ENCODE peak calls at places on chromosomes 6 and 20, in five cellular contexts. Q is epithelial cell of prostate, I is body of pancreas, V is upper lobe of right lung, E is left ventricle myocardium inferior. L is an unnamed sample.

GRCh38 chr20:63067721-63068560 is 61.2 kb upstream of the BHLHE23 start:
- DNase-seq in I (no peak), V (no peak), Q (no peak), E (no peak), L (no peak)

GRCh38 chr6:123570813-123571684 is 65.7 kb downstream of the TRDN start:
- DNase-seq in V (no peak), Q (no peak), E (no peak), I (no peak), L (no peak)

GRCh38 chr20:2700913-2701620 is 8.5 kb downstream of the EBF4 start:
- DNase-seq in Q (no peak), E (no peak), I (no peak), V (no peak), L (no peak)

GRCh38 chr20:44098657-44099056 is 88.3 kb downstream of the JPH2 start:
- DNase-seq in I (no peak), E (no peak), V (no peak), Q (no peak), L (no peak)

GRCh38 chr20:61117725-61118124 is 134.3 kb upstream of the CDH4 start:
- DNase-seq in Q (no peak), E (no peak), V (no peak), I (no peak), L (no peak)

GRCh38 chr6:45366534-45366933 is 11.2 kb downstream of the SUPT3H start:
- DNase-seq in Q (no peak), I (no peak), V (no peak), E (no peak), L (no peak)

GRCh38 chr6:117605169-117605826 is 3.0 kb upstream of the GOPC start:
- DNase-seq in E (no peak), Q (no peak), V (no peak), I (peak), L (peak)

GRCh38 chr20:61757678-61758555 is 307.8 kb downstream of the TAF4 start:
- DNase-seq in V (peak), Q (no peak), E (no peak), I (no peak), L (no peak)

GRCh38 chr6:127202676-127203075 is 64.0 kb upstream of the RNF146 start:
- DNase-seq in I (no peak), V (no peak), Q (no peak), E (no peak), L (no peak)

GRCh38 chr20:38325905-38326304 is 20.4 kb upstream of the LBP start:
- DNase-seq in V (no peak), E (no peak), I (no peak), Q (no peak), L (peak)

GRCh38 chr6:157025459-157025858 is 248.3 kb downstream of the ARID1B start:
- DNase-seq in Q (no peak), E (no peak), I (no peak), V (no peak), L (no peak)
- H3K27ac ChIP-seq in Q (peak), E (no peak), I (no peak), V (no peak), L (no peak)

GRCh38 chr6:92428443-92428842 is 990.9 kb downstream of the EPHA7 start:
- DNase-seq in V (no peak), Q (no peak), I (no peak), E (no peak), L (no peak)
- H3K27ac ChIP-seq in V (no peak), Q (no peak), I (no peak), E (no peak), L (no peak)

GRCh38 chr6:131954775-131955107 is 3.6 kb upstream of the CCN2 start:
- DNase-seq in I (peak), V (no peak), Q (no peak), E (peak), L (peak)
- H3K27ac ChIP-seq in I (no peak), V (peak), Q (peak), E (peak), L (peak)

DNA sequence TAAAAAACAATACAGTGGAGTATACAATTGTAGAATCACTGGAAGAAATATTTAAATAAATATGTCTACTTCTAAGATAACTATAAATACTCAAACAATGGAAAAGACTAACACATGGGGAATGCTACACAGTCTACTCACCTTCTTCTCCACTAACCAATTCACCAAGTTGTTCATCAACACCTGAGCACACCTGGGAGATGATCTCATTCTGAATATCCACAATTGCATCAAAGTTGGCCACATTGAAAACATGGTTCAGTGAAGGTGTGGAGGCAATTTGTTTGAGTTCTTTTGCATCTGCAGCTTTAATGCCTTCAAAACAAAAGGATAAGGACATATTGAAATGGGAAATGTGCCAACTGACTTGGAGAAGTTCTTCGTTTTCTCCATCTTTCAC is 17.6 kb downstream of the COL12A1 start:
- DNase-seq in I (no peak), V (no peak), E (no peak), Q (peak), L (no peak)
- H3K27ac ChIP-seq in I (no peak), V (no peak), E (no peak), Q (peak), L (no peak)

GRCh38 chr20:1331101-1331500 is 2.2 kb upstream of the SDCBP2 start:
- DNase-seq in I (no peak), E (no peak), V (no peak), Q (no peak), L (no peak)
- H3K27ac ChIP-seq in I (peak), E (peak), V (peak), Q (peak), L (no peak)

DNA sequence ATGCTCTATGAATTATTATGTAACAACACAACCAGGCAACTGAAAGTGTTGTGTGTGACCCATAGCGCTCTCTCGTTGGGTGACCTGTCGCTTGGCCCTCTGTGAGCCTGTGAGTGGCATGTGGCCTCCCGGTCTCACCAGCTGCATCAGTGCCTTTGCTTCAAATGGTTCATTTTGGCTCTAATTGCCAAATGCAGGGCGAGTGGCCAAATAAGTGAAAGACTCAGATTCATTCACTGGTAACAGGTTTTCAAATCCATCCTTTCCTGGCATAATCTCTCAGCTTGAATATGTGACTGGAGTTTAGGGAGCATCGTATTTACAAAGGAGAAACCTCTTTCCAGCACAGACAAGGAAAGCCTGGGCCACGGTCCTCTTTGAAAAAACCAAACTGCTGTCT is 321.7 kb upstream of the QKI start:
- DNase-seq in E (no peak), Q (no peak), I (no peak), V (no peak), L (no peak)
- H3K27ac ChIP-seq in E (no peak), Q (no peak), I (no peak), V (no peak), L (no peak)

GRCh38 chr20:3705491-3705969 is 6.9 kb downstream of the SIGLEC1 start:
- DNase-seq in V (no peak), Q (no peak), I (no peak), E (no peak), L (no peak)

GRCh38 chr20:3701061-3701998 is 11.1 kb downstream of the SIGLEC1 start:
- DNase-seq in I (no peak), V (peak), E (no peak), Q (no peak), L (no peak)

GRCh38 chr20:3705970-3706739 is 6.2 kb downstream of the SIGLEC1 start:
- DNase-seq in Q (no peak), I (no peak), V (peak), E (no peak), L (no peak)

GRCh38 chr20:3702992-3703391 is 9.4 kb downstream of the SIGLEC1 start:
- DNase-seq in I (no peak), Q (no peak), V (no peak), E (no peak), L (no peak)

DNA sequence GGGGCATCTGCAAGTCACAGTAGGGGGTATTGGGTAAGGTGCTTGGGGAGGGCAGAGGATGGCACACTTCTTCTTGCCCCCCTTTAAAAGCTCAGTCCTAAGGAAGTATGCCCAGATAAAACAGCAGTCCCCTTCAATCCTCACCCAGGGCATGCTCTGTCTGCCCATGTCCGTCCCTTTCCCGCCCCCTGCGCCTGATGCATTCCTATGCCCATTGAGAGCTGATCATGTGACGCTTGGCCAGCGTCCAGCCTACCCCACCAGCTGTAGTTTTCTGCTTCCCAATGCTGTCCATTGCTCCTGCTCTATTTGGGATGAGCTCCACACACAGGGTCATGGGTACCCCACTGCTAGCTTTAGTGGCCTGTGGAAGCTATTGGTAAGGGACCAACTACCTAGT is 8.3 kb downstream of the SIGLEC1 start:
- DNase-seq in Q (no peak), V (peak), E (no peak), I (no peak), L (peak)
- H3K27ac ChIP-seq in Q (no peak), V (no peak), E (no peak), I (no peak), L (no peak)

L was measured in SJCRH30.